ENCODE peak calls at places on chromosomes 11 and 22, in four cellular contexts. H is tibial artery, O is hepatocyte, P is transverse colon. G is an unnamed sample. For H3K4me1, the result is how much of the 10 kb centered on the place peaks cover.

GRCh38 chr11:19508166-19508565 is 204.5 kb upstream of the NAV2 start:
- DNase-seq in O (peak), H (no peak), P (peak), G (no peak)

GRCh38 chr11:14727215-14727614 is 83.6 kb downstream of the PDE3B start:
- DNase-seq in P (no peak), H (no peak), O (no peak), G (no peak)

GRCh38 chr11:34651551-34651950 is 30.7 kb downstream of the EHF start:
- DNase-seq in O (no peak), P (no peak), H (no peak), G (no peak)

GRCh38 chr11:27971256-27971655 is 136.7 kb downstream of the KIF18A start:
- DNase-seq in P (no peak), O (no peak), H (no peak), G (no peak)

GRCh38 chr11:440065-441042 is 1.5 kb downstream of the ANO9 start:
- DNase-seq in O (no peak), H (no peak), P (peak), G (peak)

GRCh38 chr22:47691152-47691895 is 928.9 kb downstream of the TBC1D22A start:
- DNase-seq in O (no peak), P (no peak), H (no peak), G (no peak)

GRCh38 chr22:19898831-19899567 is 42.6 kb upstream of the COMT start:
- DNase-seq in H (no peak), O (no peak), P (no peak), G (no peak)

GRCh38 chr11:115244758-115245157 is 259.5 kb downstream of the CADM1 start:
- DNase-seq in O (no peak), P (no peak), H (no peak), G (no peak)

GRCh38 chr11:12841946-12842630 is 167.0 kb upstream of the RASSF10 start:
- DNase-seq in P (no peak), H (no peak), O (peak), G (no peak)

GRCh38 chr11:13983081-13983751 is 20.7 kb downstream of the SPON1 start:
- DNase-seq in P (peak), O (peak), H (no peak), G (peak)

GRCh38 chr22:19680287-19680881 is 33.9 kb upstream of the SEPTIN5 start:
- DNase-seq in P (no peak), H (no peak), O (no peak), G (no peak)

GRCh38 chr11:70445091-70445490 is 46.8 kb downstream of the CTTN start:
- DNase-seq in P (no peak), H (no peak), O (no peak), G (no peak)

GRCh38 chr11:396948-397548 is 3.0 kb downstream of the PKP3 start:
- DNase-seq in O (no peak), P (peak), H (no peak), G (peak)

DNA sequence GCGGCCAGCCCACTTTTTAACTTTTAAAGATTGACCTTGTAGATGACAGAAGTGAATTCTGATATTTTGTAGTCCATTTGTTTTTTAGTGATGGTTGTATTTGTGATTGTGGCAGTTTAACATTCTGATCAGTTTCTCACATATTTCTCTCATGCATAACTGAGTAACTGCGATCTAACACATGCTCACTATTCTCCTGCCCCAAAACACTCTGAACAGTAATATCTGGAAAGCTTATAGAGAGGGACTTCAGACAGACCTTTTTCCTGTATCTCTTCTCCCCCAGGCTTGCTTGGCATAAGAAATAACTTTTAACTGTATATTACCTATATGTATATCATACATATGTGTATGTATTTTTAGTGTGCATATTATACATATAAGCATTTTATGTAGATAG is 37.3 kb upstream of the MYO18B start:
- DNase-seq in H (no peak), O (no peak), P (no peak), G (no peak)
- H3K4me3 ChIP-seq in H (no peak), O (no peak), P (no peak), G (no peak)

DNA sequence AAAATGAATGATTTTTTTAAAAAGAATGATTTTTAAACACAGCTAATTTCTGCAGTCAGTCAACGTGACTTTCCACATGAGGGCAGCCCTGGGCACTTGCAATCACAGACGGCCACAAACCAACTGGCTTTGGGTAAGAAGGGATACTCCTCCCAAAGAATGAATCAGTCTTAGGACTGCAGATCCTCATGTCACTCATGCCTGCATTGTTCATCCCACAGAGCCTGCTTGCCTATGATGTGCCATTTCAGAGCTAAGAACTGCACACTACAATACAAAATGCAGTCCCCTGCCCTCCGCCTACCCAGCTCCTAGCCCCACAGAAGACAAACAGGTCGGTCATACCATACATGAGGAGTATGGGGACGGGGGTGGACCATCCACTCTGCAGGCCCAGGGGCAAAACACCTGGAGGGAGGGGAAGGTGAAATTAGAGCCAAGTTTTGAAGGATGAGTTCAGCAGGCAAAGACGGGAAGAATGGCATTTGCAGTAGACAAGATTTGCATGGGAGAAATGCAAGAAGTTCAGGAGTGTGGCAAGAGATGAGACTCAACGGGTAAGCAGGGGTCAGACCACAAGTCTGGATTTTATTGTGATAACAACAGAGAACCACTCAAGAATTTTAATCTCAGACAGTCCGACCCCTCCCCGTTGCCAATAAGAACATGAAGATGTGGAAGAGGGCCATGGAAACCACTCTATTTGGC is 24.7 kb downstream of the PACSIN2 start:
- DNase-seq in O (peak), P (peak), H (peak), G (no peak)
- TF ChIP-seq CTCF in O (peak), P (no peak), H (peak), G (peak)

GRCh38 chr22:37529652-37530345 is 10.6 kb upstream of the CARD10 start:
- DNase-seq in H (no peak), O (no peak), P (peak), G (no peak)

GRCh38 chr22:37525073-37525745 is 6.0 kb upstream of the CARD10 start:
- DNase-seq in P (no peak), O (peak), H (no peak), G (no peak)

GRCh38 chr22:37521236-37521739 is 2.1 kb upstream of the CARD10 start:
- DNase-seq in O (no peak), P (peak), H (no peak), G (no peak)

GRCh38 chr22:37525746-37526350 is 6.6 kb upstream of the CARD10 start:
- DNase-seq in P (no peak), H (no peak), O (no peak), G (no peak)

DNA sequence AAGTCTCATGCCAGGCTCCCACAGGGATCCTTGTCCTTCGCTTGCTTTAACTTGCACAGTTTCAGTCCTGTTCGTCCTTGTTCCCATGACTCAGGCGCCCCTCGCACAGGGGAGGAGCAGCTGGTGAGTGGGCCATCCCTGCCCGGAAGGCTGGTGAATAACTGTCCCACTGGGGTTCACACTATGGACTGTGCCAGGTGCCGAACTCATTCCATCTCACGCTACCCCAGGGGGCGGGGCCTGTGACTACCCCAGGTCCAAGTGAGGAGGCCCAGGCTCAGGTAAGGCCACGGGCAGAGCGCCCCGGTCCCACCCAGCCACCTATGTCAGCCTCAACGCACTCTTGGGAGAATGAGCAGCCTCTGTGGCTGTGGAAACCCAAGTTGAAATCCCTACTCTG is 7.2 kb upstream of the CARD10 start:
- DNase-seq in P (no peak), O (no peak), H (no peak), G (no peak)
- H3K4me1 ChIP-seq in P (under half), O (under half), H (under half), G (under half)

DNA sequence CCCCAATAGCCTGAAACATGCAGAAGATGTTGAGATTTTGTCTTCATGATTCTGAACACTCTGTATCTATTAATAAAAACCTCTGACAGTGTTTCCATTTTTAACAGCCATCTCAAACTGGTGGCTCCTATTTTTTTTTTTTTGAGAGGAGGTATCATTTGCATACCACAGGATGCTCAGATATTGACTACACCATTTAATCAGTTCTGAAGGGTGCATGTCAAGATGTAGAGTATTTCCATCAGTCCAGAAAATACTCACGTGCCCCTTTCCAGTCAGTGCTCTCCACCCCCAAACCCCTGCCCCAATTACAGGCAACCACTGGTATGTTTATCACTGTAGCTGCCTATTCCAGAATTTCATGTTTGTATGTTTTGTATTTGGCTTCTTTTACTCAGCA is 85.3 kb upstream of the SORL1-AS1 start:
- DNase-seq in P (no peak), O (no peak), H (no peak), G (no peak)
- H3K4me3 ChIP-seq in P (no peak), O (no peak), H (no peak), G (no peak)

GRCh38 chr11:121292503-121293275 is at the start of gene SC5D:
- DNase-seq in P (peak), O (peak), H (peak), G (peak)
- TF ChIP-seq CTCF in P (no peak), O (no peak), H (no peak), G (no peak)

GRCh38 chr11:102426570-102426969 is 26.0 kb downstream of the TMEM123 start:
- DNase-seq in O (no peak), P (no peak), H (no peak), G (no peak)
- H3K4me1 ChIP-seq in O (under half), P (under half), H (under half), G (under half)

DNA sequence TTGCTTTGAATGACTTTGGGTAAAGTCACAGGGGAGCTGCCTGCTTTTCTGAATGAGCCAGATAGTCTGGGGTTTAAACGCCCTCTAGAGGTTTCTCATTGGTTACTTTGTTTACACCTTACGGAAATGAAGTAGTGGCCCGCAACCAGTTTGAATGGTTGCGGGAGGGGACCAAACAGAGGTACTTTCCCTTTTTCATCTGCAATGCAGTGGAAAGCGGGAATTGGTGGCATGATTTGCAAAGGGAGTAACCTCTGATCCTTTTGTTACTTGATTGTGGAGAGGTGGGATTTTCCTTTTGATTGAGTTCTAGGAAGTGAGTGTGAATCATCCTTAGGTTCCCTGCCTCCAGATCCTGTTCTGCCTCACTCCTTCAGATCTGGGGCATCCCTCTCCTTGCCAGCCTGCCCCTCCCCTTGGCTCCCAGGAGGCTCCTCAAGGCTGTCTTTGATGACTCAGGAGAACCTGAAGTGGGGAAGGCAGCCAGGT is 15.9 kb upstream of the GLYATL1 start:
- DNase-seq in P (peak), H (no peak), O (peak), G (no peak)
- H3K4me3 ChIP-seq in P (no peak), H (no peak), O (no peak), G (no peak)

G was measured in psoas muscle.